ENCODE peak calls at places on chromosomes 2 and 18, in five cellular contexts. One of them, this sample, is unnamed.

GRCh38 chr18:32177530-32177929 is 12.3 kb upstream of the MEP1B start:
- DNase-seq in left ventricle myocardium inferior: no peak
- DNase-seq in HepG2: no peak
- DNase-seq in fibroblast of mammary gland: no peak
- DNase-seq in progenitor cell of endocrine pancreas: no peak
- DNase-seq in this sample: no peak

GRCh38 chr18:48197819-48198218 is 211.4 kb downstream of the ZBTB7C start:
- DNase-seq in left ventricle myocardium inferior: no peak
- DNase-seq in HepG2: no peak
- DNase-seq in fibroblast of mammary gland: peak; percentile 7
- DNase-seq in progenitor cell of endocrine pancreas: no peak
- DNase-seq in this sample: no peak

GRCh38 chr2:164522561-164522981 is 98.7 kb downstream of the GRB14 start:
- DNase-seq in left ventricle myocardium inferior: no peak
- DNase-seq in HepG2: no peak
- DNase-seq in fibroblast of mammary gland: no peak
- DNase-seq in progenitor cell of endocrine pancreas: no peak
- DNase-seq in this sample: no peak

GRCh38 chr2:10233131-10234012 is 69.3 kb upstream of the HPCAL1 start:
- DNase-seq in left ventricle myocardium inferior: no peak
- DNase-seq in HepG2: no peak
- DNase-seq in fibroblast of mammary gland: no peak
- DNase-seq in progenitor cell of endocrine pancreas: no peak
- DNase-seq in this sample: no peak

GRCh38 chr2:52805901-52806410 is 961.6 kb upstream of the CHAC2 start:
- DNase-seq in left ventricle myocardium inferior: no peak
- DNase-seq in HepG2: no peak
- DNase-seq in fibroblast of mammary gland: no peak
- DNase-seq in progenitor cell of endocrine pancreas: no peak
- DNase-seq in this sample: no peak

GRCh38 chr2:128388414-128389032 is 69.9 kb upstream of the HS6ST1 start:
- DNase-seq in left ventricle myocardium inferior: peak; percentile 5
- DNase-seq in HepG2: no peak
- DNase-seq in fibroblast of mammary gland: peak; percentile 37
- DNase-seq in progenitor cell of endocrine pancreas: no peak
- DNase-seq in this sample: no peak

GRCh38 chr2:10211822-10212438 is 89.4 kb downstream of the RRM2 start:
- DNase-seq in left ventricle myocardium inferior: no peak
- DNase-seq in HepG2: no peak
- DNase-seq in fibroblast of mammary gland: no peak
- DNase-seq in progenitor cell of endocrine pancreas: no peak
- DNase-seq in this sample: no peak

GRCh38 chr2:63663013-63663864 is 74.5 kb downstream of the MDH1 start:
- DNase-seq in left ventricle myocardium inferior: no peak
- DNase-seq in HepG2: no peak
- DNase-seq in fibroblast of mammary gland: no peak
- DNase-seq in progenitor cell of endocrine pancreas: no peak
- DNase-seq in this sample: no peak

GRCh38 chr2:43634604-43635306 is 2.3 kb upstream of the PLEKHH2 start:
- DNase-seq in left ventricle myocardium inferior: no peak
- DNase-seq in HepG2: peak; percentile 94
- DNase-seq in fibroblast of mammary gland: peak; percentile 91
- DNase-seq in progenitor cell of endocrine pancreas: no peak
- DNase-seq in this sample: no peak

GRCh38 chr18:44819944-44820510 is 139.3 kb downstream of the SETBP1 start:
- DNase-seq in left ventricle myocardium inferior: peak; percentile 55
- DNase-seq in HepG2: no peak
- DNase-seq in fibroblast of mammary gland: no peak
- DNase-seq in progenitor cell of endocrine pancreas: no peak
- DNase-seq in this sample: no peak

GRCh38 chr2:211281430-211282073 is 725.2 kb downstream of the CPS1 start:
- DNase-seq in left ventricle myocardium inferior: no peak
- DNase-seq in HepG2: no peak
- DNase-seq in fibroblast of mammary gland: no peak
- DNase-seq in progenitor cell of endocrine pancreas: no peak
- DNase-seq in this sample: no peak

GRCh38 chr2:64259301-64259700 is 115.1 kb upstream of the PELI1 start:
- DNase-seq in left ventricle myocardium inferior: peak; percentile 69
- DNase-seq in HepG2: no peak
- DNase-seq in fibroblast of mammary gland: peak; percentile 66
- DNase-seq in progenitor cell of endocrine pancreas: no peak
- DNase-seq in this sample: no peak

GRCh38 chr18:44823782-44824181 is 143.1 kb downstream of the SETBP1 start:
- DNase-seq in left ventricle myocardium inferior: no peak
- DNase-seq in HepG2: no peak
- DNase-seq in fibroblast of mammary gland: peak; percentile 93
- DNase-seq in progenitor cell of endocrine pancreas: no peak
- DNase-seq in this sample: no peak

GRCh38 chr2:197920581-197921213 is 116.3 kb downstream of the PLCL1 start:
- DNase-seq in left ventricle myocardium inferior: no peak
- DNase-seq in HepG2: no peak
- DNase-seq in fibroblast of mammary gland: no peak
- DNase-seq in progenitor cell of endocrine pancreas: no peak
- DNase-seq in this sample: no peak

GRCh38 chr2:62150597-62151305 is 45.2 kb upstream of the B3GNT2 start:
- DNase-seq in left ventricle myocardium inferior: no peak
- DNase-seq in HepG2: no peak
- DNase-seq in fibroblast of mammary gland: peak; percentile 37
- DNase-seq in progenitor cell of endocrine pancreas: no peak
- DNase-seq in this sample: no peak

GRCh38 chr2:189002079-189002478 is 27.9 kb downstream of the COL3A1 start:
- DNase-seq in left ventricle myocardium inferior: no peak
- DNase-seq in HepG2: no peak
- DNase-seq in fibroblast of mammary gland: peak; percentile 77
- DNase-seq in progenitor cell of endocrine pancreas: no peak
- DNase-seq in this sample: no peak

GRCh38 chr2:135043345-135043744 is 3.9 kb downstream of the MAP3K19 start:
- DNase-seq in left ventricle myocardium inferior: no peak
- DNase-seq in HepG2: no peak
- DNase-seq in fibroblast of mammary gland: no peak
- DNase-seq in progenitor cell of endocrine pancreas: no peak
- DNase-seq in this sample: no peak

GRCh38 chr2:2613279-2614199 is 282.5 kb upstream of the MYT1L start:
- DNase-seq in left ventricle myocardium inferior: peak; percentile 89
- DNase-seq in HepG2: peak; percentile 69
- DNase-seq in fibroblast of mammary gland: peak; percentile 83
- DNase-seq in progenitor cell of endocrine pancreas: peak; percentile 82
- DNase-seq in this sample: peak; percentile 46

GRCh38 chr2:152585830-152586484 is 131.3 kb downstream of the PRPF40A start:
- DNase-seq in left ventricle myocardium inferior: no peak
- DNase-seq in HepG2: peak; percentile 18
- DNase-seq in fibroblast of mammary gland: peak; percentile 98
- DNase-seq in progenitor cell of endocrine pancreas: no peak
- DNase-seq in this sample: no peak

DNA sequence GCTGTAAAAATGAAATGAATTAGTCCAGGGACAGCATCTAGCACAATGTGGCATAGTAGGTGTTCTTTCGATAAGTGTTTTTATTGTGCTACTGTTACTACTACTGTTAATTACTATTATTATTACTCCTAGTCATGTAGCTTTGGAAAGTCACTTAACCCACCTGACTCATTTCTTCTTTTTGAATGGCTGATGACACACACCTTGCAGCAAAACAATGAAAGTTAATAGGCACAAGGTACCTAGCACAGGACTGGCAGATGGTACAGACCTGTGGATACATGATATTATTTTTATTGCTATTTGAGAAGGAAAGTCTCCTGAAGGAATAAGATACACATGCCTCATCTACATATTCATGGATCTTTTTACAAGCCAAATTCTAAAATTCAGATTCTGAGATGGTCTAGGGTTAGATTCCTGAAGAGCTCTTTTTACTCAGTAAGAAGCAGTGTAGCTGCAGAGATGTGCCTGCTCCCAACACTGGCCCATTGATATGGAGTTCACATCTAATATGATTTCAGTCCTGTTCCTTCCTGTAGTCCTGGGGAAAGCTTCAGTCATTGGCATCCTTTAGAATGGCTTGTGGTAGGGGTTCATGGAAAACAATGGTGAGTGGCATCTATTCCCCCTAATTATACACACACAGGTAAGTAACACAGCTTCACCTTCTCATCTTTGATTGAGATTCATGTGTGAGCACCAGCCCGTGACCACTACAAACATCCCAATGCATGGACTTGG is 7.9 kb upstream of the ERMN start:
- DNase-seq in left ventricle myocardium inferior: no peak
- DNase-seq in HepG2: no peak
- DNase-seq in fibroblast of mammary gland: no peak
- DNase-seq in progenitor cell of endocrine pancreas: no peak
- DNase-seq in this sample: no peak
- TF ChIP-seq CTCF in left ventricle myocardium inferior: no peak
- TF ChIP-seq CTCF in HepG2: no peak
- TF ChIP-seq CTCF in fibroblast of mammary gland: no peak
- TF ChIP-seq CTCF in progenitor cell of endocrine pancreas: no peak
- TF ChIP-seq CTCF in this sample: no peak

GRCh38 chr2:46009772-46010171 is 287.4 kb upstream of the EPAS1 start:
- DNase-seq in left ventricle myocardium inferior: no peak
- DNase-seq in HepG2: no peak
- DNase-seq in fibroblast of mammary gland: peak; percentile 16
- DNase-seq in progenitor cell of endocrine pancreas: no peak
- DNase-seq in this sample: no peak
- TF ChIP-seq CTCF in left ventricle myocardium inferior: no peak
- TF ChIP-seq CTCF in HepG2: no peak
- TF ChIP-seq CTCF in fibroblast of mammary gland: no peak
- TF ChIP-seq CTCF in progenitor cell of endocrine pancreas: no peak
- TF ChIP-seq CTCF in this sample: no peak

GRCh38 chr18:28961669-28962228 is 784.8 kb upstream of the CDH2 start:
- DNase-seq in left ventricle myocardium inferior: no peak
- DNase-seq in HepG2: peak; percentile 36
- DNase-seq in fibroblast of mammary gland: peak; percentile 43
- DNase-seq in progenitor cell of endocrine pancreas: no peak
- DNase-seq in this sample: no peak
- TF ChIP-seq CTCF in left ventricle myocardium inferior: peak; percentile 49
- TF ChIP-seq CTCF in HepG2: peak; percentile 71
- TF ChIP-seq CTCF in fibroblast of mammary gland: peak; percentile 77
- TF ChIP-seq CTCF in progenitor cell of endocrine pancreas: peak; percentile 70
- TF ChIP-seq CTCF in this sample: no peak

DNA sequence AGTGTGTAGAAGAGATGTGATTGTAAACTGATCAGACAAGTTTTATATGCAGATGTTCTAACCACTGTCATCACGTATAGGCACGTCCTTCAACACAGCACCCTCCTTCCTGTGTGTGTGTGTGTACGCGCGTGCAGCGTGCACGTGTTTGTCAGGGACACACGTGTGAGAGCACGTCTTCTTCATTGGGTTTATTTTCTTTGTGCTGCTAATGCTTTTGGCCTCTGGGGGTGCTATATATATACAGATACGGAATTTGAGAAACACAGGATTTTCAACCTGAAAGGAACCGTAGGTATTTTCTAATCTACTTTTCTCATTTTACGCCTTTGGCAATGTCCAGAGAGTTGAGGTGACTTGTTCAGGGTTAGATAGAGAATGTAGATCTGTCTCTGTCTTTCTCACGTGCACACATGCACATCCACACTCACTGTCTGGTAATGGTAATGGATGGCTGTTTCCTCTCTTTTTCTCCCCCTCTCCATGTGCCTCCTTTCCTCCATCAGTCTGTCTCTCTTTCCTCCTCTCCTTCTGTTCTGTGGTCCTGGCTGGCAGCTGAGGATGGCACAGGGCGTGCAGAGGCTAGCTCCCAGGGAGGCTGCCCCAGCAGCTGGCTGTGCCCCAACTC is 13.4 kb upstream of the CELF4 start:
- DNase-seq in left ventricle myocardium inferior: no peak
- DNase-seq in HepG2: peak; percentile 18
- DNase-seq in fibroblast of mammary gland: peak; percentile 25
- DNase-seq in progenitor cell of endocrine pancreas: no peak
- DNase-seq in this sample: no peak
- TF ChIP-seq CTCF in left ventricle myocardium inferior: peak; percentile 61
- TF ChIP-seq CTCF in HepG2: peak; percentile 26
- TF ChIP-seq CTCF in fibroblast of mammary gland: peak; percentile 34
- TF ChIP-seq CTCF in progenitor cell of endocrine pancreas: peak; percentile 69
- TF ChIP-seq CTCF in this sample: no peak

GRCh38 chr2:41498791-41499190 is 549.0 kb upstream of the PKDCC start:
- DNase-seq in left ventricle myocardium inferior: no peak
- DNase-seq in HepG2: no peak
- DNase-seq in fibroblast of mammary gland: peak; percentile 2
- DNase-seq in progenitor cell of endocrine pancreas: no peak
- DNase-seq in this sample: no peak

GRCh38 chr2:41495050-41495449 is 552.8 kb upstream of the PKDCC start:
- DNase-seq in left ventricle myocardium inferior: no peak
- DNase-seq in HepG2: no peak
- DNase-seq in fibroblast of mammary gland: peak; percentile 7
- DNase-seq in progenitor cell of endocrine pancreas: no peak
- DNase-seq in this sample: no peak

GRCh38 chr2:41500895-41501294 is 546.9 kb upstream of the PKDCC start:
- DNase-seq in left ventricle myocardium inferior: no peak
- DNase-seq in HepG2: no peak
- DNase-seq in fibroblast of mammary gland: no peak
- DNase-seq in progenitor cell of endocrine pancreas: no peak
- DNase-seq in this sample: no peak

GRCh38 chr2:41502752-41503151 is 545.1 kb upstream of the PKDCC start:
- DNase-seq in left ventricle myocardium inferior: no peak
- DNase-seq in HepG2: no peak
- DNase-seq in fibroblast of mammary gland: no peak
- DNase-seq in progenitor cell of endocrine pancreas: no peak
- DNase-seq in this sample: no peak

GRCh38 chr2:41496908-41497307 is 550.9 kb upstream of the PKDCC start:
- DNase-seq in left ventricle myocardium inferior: no peak
- DNase-seq in HepG2: no peak
- DNase-seq in fibroblast of mammary gland: no peak
- DNase-seq in progenitor cell of endocrine pancreas: no peak
- DNase-seq in this sample: no peak
- TF ChIP-seq CTCF in left ventricle myocardium inferior: no peak
- TF ChIP-seq CTCF in HepG2: no peak
- TF ChIP-seq CTCF in fibroblast of mammary gland: peak; percentile 27
- TF ChIP-seq CTCF in progenitor cell of endocrine pancreas: peak; percentile 18
- TF ChIP-seq CTCF in this sample: no peak

This sample was measured in activated B cell treated with CpG ODN at 0.5 μM for 24 hours.